ENCODE peak calls at places on chromosome 4, in five cellular contexts. One of them, this sample, is unnamed.

GRCh38 chr4:73392936-73393335 is 11.2 kb upstream of the ALB start:
- DNase-seq in omental fat pad: no peak
- DNase-seq in COR-L47: no peak
- DNase-seq in NCI-H748 treated with DMSO at 0.1 percent for 48 hours: no peak
- DNase-seq in iris pigment epithelial cell: no peak
- DNase-seq in this sample: no peak

GRCh38 chr4:109764376-109764775 is 34.5 kb upstream of the PLA2G12A start:
- DNase-seq in omental fat pad: no peak
- DNase-seq in COR-L47: no peak
- DNase-seq in NCI-H748 treated with DMSO at 0.1 percent for 48 hours: no peak
- DNase-seq in iris pigment epithelial cell: no peak
- DNase-seq in this sample: no peak

GRCh38 chr4:76723916-76724315 is 174.0 kb downstream of the SOWAHB start:
- DNase-seq in omental fat pad: no peak
- DNase-seq in COR-L47: no peak
- DNase-seq in NCI-H748 treated with DMSO at 0.1 percent for 48 hours: no peak
- DNase-seq in iris pigment epithelial cell: peak
- DNase-seq in this sample: no peak

GRCh38 chr4:17765514-17766286 is 15.7 kb downstream of the FAM184B start:
- DNase-seq in omental fat pad: no peak
- DNase-seq in COR-L47: no peak
- DNase-seq in NCI-H748 treated with DMSO at 0.1 percent for 48 hours: no peak
- DNase-seq in iris pigment epithelial cell: no peak
- DNase-seq in this sample: no peak

GRCh38 chr4:180380733-180381132 is 1862.5 kb upstream of the TENM3 start:
- DNase-seq in omental fat pad: no peak
- DNase-seq in COR-L47: no peak
- DNase-seq in NCI-H748 treated with DMSO at 0.1 percent for 48 hours: no peak
- DNase-seq in iris pigment epithelial cell: peak
- DNase-seq in this sample: no peak

GRCh38 chr4:96126227-96126626 is 286.3 kb downstream of the PDHA2 start:
- DNase-seq in omental fat pad: no peak
- DNase-seq in COR-L47: no peak
- DNase-seq in NCI-H748 treated with DMSO at 0.1 percent for 48 hours: no peak
- DNase-seq in iris pigment epithelial cell: no peak
- DNase-seq in this sample: no peak

GRCh38 chr4:80788798-80789197 is 241.7 kb upstream of the BMP3 start:
- DNase-seq in omental fat pad: no peak
- DNase-seq in COR-L47: no peak
- DNase-seq in NCI-H748 treated with DMSO at 0.1 percent for 48 hours: no peak
- DNase-seq in iris pigment epithelial cell: peak
- DNase-seq in this sample: no peak

GRCh38 chr4:99205104-99205979 is 13.7 kb downstream of the ADH6 start:
- DNase-seq in omental fat pad: no peak
- DNase-seq in COR-L47: no peak
- DNase-seq in NCI-H748 treated with DMSO at 0.1 percent for 48 hours: no peak
- DNase-seq in iris pigment epithelial cell: peak
- DNase-seq in this sample: no peak

GRCh38 chr4:170167678-170168077 is 77.9 kb upstream of the AADAT start:
- DNase-seq in omental fat pad: no peak
- DNase-seq in COR-L47: no peak
- DNase-seq in NCI-H748 treated with DMSO at 0.1 percent for 48 hours: no peak
- DNase-seq in iris pigment epithelial cell: no peak
- DNase-seq in this sample: no peak

GRCh38 chr4:151810476-151810875 is 49.7 kb upstream of the GATB start:
- DNase-seq in omental fat pad: no peak
- DNase-seq in COR-L47: no peak
- DNase-seq in NCI-H748 treated with DMSO at 0.1 percent for 48 hours: no peak
- DNase-seq in iris pigment epithelial cell: no peak
- DNase-seq in this sample: no peak

GRCh38 chr4:170868191-170868590 is 778.4 kb upstream of the AADAT start:
- DNase-seq in omental fat pad: no peak
- DNase-seq in COR-L47: no peak
- DNase-seq in NCI-H748 treated with DMSO at 0.1 percent for 48 hours: no peak
- DNase-seq in iris pigment epithelial cell: peak
- DNase-seq in this sample: no peak

GRCh38 chr4:156169861-156170260 is 216.2 kb upstream of the CTSO start:
- DNase-seq in omental fat pad: no peak
- DNase-seq in COR-L47: no peak
- DNase-seq in NCI-H748 treated with DMSO at 0.1 percent for 48 hours: no peak
- DNase-seq in iris pigment epithelial cell: no peak
- DNase-seq in this sample: no peak

GRCh38 chr4:121964958-121965357 is 13.1 kb upstream of the TRPC3 start:
- DNase-seq in omental fat pad: no peak
- DNase-seq in COR-L47: no peak
- DNase-seq in NCI-H748 treated with DMSO at 0.1 percent for 48 hours: no peak
- DNase-seq in iris pigment epithelial cell: no peak
- DNase-seq in this sample: no peak

GRCh38 chr4:87007345-87008181 is 72.8 kb downstream of the AFF1 start:
- DNase-seq in omental fat pad: peak
- DNase-seq in COR-L47: peak
- DNase-seq in NCI-H748 treated with DMSO at 0.1 percent for 48 hours: peak
- DNase-seq in iris pigment epithelial cell: peak
- DNase-seq in this sample: no peak

GRCh38 chr4:77817304-77818076 is 1.7 kb downstream of the CNOT6L start:
- DNase-seq in omental fat pad: no peak
- DNase-seq in COR-L47: no peak
- DNase-seq in NCI-H748 treated with DMSO at 0.1 percent for 48 hours: no peak
- DNase-seq in iris pigment epithelial cell: no peak
- DNase-seq in this sample: peak

GRCh38 chr4:159012381-159012780 is 90.5 kb upstream of the RAPGEF2 start:
- DNase-seq in omental fat pad: no peak
- DNase-seq in COR-L47: no peak
- DNase-seq in NCI-H748 treated with DMSO at 0.1 percent for 48 hours: no peak
- DNase-seq in iris pigment epithelial cell: peak
- DNase-seq in this sample: no peak

GRCh38 chr4:144171697-144172096 is 31.2 kb upstream of the GYPA start:
- DNase-seq in omental fat pad: no peak
- DNase-seq in COR-L47: no peak
- DNase-seq in NCI-H748 treated with DMSO at 0.1 percent for 48 hours: no peak
- DNase-seq in iris pigment epithelial cell: no peak
- DNase-seq in this sample: no peak

GRCh38 chr4:182897601-182898478 is 19.3 kb downstream of the DCTD start:
- DNase-seq in omental fat pad: no peak
- DNase-seq in COR-L47: no peak
- DNase-seq in NCI-H748 treated with DMSO at 0.1 percent for 48 hours: no peak
- DNase-seq in iris pigment epithelial cell: no peak
- DNase-seq in this sample: peak

GRCh38 chr4:41061482-41062185 is 152.7 kb downstream of the APBB2 start:
- DNase-seq in omental fat pad: no peak
- DNase-seq in COR-L47: no peak
- DNase-seq in NCI-H748 treated with DMSO at 0.1 percent for 48 hours: no peak
- DNase-seq in iris pigment epithelial cell: peak
- DNase-seq in this sample: no peak

GRCh38 chr4:1683371-1683902 is 676 bp downstream of the FAM53A start:
- DNase-seq in omental fat pad: peak
- DNase-seq in COR-L47: no peak
- DNase-seq in NCI-H748 treated with DMSO at 0.1 percent for 48 hours: no peak
- DNase-seq in iris pigment epithelial cell: peak
- DNase-seq in this sample: no peak

GRCh38 chr4:7904942-7905341 is 34.7 kb downstream of the AFAP1 start:
- DNase-seq in omental fat pad: no peak
- DNase-seq in COR-L47: no peak
- DNase-seq in NCI-H748 treated with DMSO at 0.1 percent for 48 hours: no peak
- DNase-seq in iris pigment epithelial cell: peak
- DNase-seq in this sample: no peak

GRCh38 chr4:93670434-93670833 is 158.1 kb upstream of the ATOH1 start:
- DNase-seq in omental fat pad: no peak
- DNase-seq in COR-L47: no peak
- DNase-seq in NCI-H748 treated with DMSO at 0.1 percent for 48 hours: no peak
- DNase-seq in iris pigment epithelial cell: no peak
- DNase-seq in this sample: no peak

GRCh38 chr4:137274404-137274803 is 257.9 kb downstream of the PCDH18 start:
- DNase-seq in omental fat pad: no peak
- DNase-seq in COR-L47: no peak
- DNase-seq in NCI-H748 treated with DMSO at 0.1 percent for 48 hours: no peak
- DNase-seq in iris pigment epithelial cell: peak
- DNase-seq in this sample: no peak

GRCh38 chr4:2788101-2788500 is 4.8 kb upstream of the SH3BP2 start:
- DNase-seq in omental fat pad: no peak
- DNase-seq in COR-L47: no peak
- DNase-seq in NCI-H748 treated with DMSO at 0.1 percent for 48 hours: no peak
- DNase-seq in iris pigment epithelial cell: no peak
- DNase-seq in this sample: no peak

GRCh38 chr4:7194251-7195137 is 2.2 kb downstream of the SORCS2 start:
- DNase-seq in omental fat pad: no peak
- DNase-seq in COR-L47: peak
- DNase-seq in NCI-H748 treated with DMSO at 0.1 percent for 48 hours: no peak
- DNase-seq in iris pigment epithelial cell: peak
- DNase-seq in this sample: no peak

GRCh38 chr4:37684154-37684553 is 2.0 kb downstream of the RELL1 start:
- DNase-seq in omental fat pad: no peak
- DNase-seq in COR-L47: no peak
- DNase-seq in NCI-H748 treated with DMSO at 0.1 percent for 48 hours: no peak
- DNase-seq in iris pigment epithelial cell: no peak
- DNase-seq in this sample: no peak

This sample was measured in NCI-H774.